ENCODE peak calls at places on chromosome 19, in seven cellular contexts. One of them, this sample, is unnamed.

GRCh38 chr19:35742121-35742724 is at the start of gene IGFLR1:
- DNase-seq in suprapubic skin: no peak
- DNase-seq in gastrocnemius medialis: no peak
- DNase-seq in heart left ventricle: no peak
- DNase-seq in uterus: no peak
- DNase-seq in A549: no peak
- DNase-seq in thyroid gland: no peak
- DNase-seq in this sample: no peak

GRCh38 chr19:17855333-17856152 is 4.2 kb upstream of the RPL18A start:
- DNase-seq in A549: peak; percentile 67
- DNase-seq in suprapubic skin: peak; percentile 93
- DNase-seq in heart left ventricle: peak; percentile 94
- DNase-seq in thyroid gland: peak; percentile 80
- DNase-seq in uterus: peak; percentile 79
- DNase-seq in gastrocnemius medialis: peak; percentile 71
- DNase-seq in this sample: peak; percentile 89

GRCh38 chr19:16628984-16629691 is 1.1 kb upstream of the MED26 start:
- DNase-seq in suprapubic skin: no peak
- DNase-seq in uterus: peak; percentile 59
- DNase-seq in gastrocnemius medialis: peak; percentile 61
- DNase-seq in A549: no peak
- DNase-seq in thyroid gland: peak; percentile 9
- DNase-seq in heart left ventricle: no peak
- DNase-seq in this sample: peak; percentile 62

GRCh38 chr19:1947651-1948209 is 6.8 kb downstream of the CSNK1G2 start:
- DNase-seq in thyroid gland: no peak
- DNase-seq in A549: no peak
- DNase-seq in suprapubic skin: no peak
- DNase-seq in gastrocnemius medialis: no peak
- DNase-seq in heart left ventricle: no peak
- DNase-seq in uterus: no peak
- DNase-seq in this sample: peak; percentile 70

GRCh38 chr19:18776288-18776594 is 14.9 kb downstream of the COMP start:
- DNase-seq in uterus: no peak
- DNase-seq in suprapubic skin: no peak
- DNase-seq in gastrocnemius medialis: no peak
- DNase-seq in heart left ventricle: no peak
- DNase-seq in A549: no peak
- DNase-seq in thyroid gland: no peak
- DNase-seq in this sample: peak; percentile 31

GRCh38 chr19:56958428-56958827 is 117.9 kb upstream of the PEG3 start:
- DNase-seq in A549: no peak
- DNase-seq in uterus: no peak
- DNase-seq in heart left ventricle: no peak
- DNase-seq in gastrocnemius medialis: no peak
- DNase-seq in thyroid gland: no peak
- DNase-seq in suprapubic skin: no peak
- DNase-seq in this sample: peak; percentile 82

GRCh38 chr19:45824041-45824471 is 8.9 kb upstream of the RSPH6A start:
- DNase-seq in suprapubic skin: no peak
- DNase-seq in A549: no peak
- DNase-seq in uterus: no peak
- DNase-seq in gastrocnemius medialis: peak; percentile 40
- DNase-seq in thyroid gland: peak; percentile 21
- DNase-seq in heart left ventricle: peak; percentile 55
- DNase-seq in this sample: peak; percentile 66

GRCh38 chr19:55426042-55426441 is 17.1 kb downstream of the SHISA7 start:
- DNase-seq in heart left ventricle: no peak
- DNase-seq in A549: no peak
- DNase-seq in thyroid gland: no peak
- DNase-seq in suprapubic skin: no peak
- DNase-seq in uterus: no peak
- DNase-seq in gastrocnemius medialis: no peak
- DNase-seq in this sample: no peak

GRCh38 chr19:48635966-48636858 is 967 bp downstream of the DBP start:
- DNase-seq in gastrocnemius medialis: peak; percentile 71
- DNase-seq in heart left ventricle: peak; percentile 72
- DNase-seq in A549: no peak
- DNase-seq in suprapubic skin: no peak
- DNase-seq in uterus: peak; percentile 66
- DNase-seq in thyroid gland: peak; percentile 64
- DNase-seq in this sample: peak; percentile 87

GRCh38 chr19:43780706-43781525 is at the start of gene KCNN4:
- DNase-seq in A549: peak; percentile 84
- DNase-seq in suprapubic skin: no peak
- DNase-seq in thyroid gland: no peak
- DNase-seq in gastrocnemius medialis: no peak
- DNase-seq in heart left ventricle: no peak
- DNase-seq in uterus: no peak
- DNase-seq in this sample: no peak

GRCh38 chr19:40147693-40148347 is 43.4 kb upstream of the MAP3K10 start:
- DNase-seq in thyroid gland: no peak
- DNase-seq in uterus: no peak
- DNase-seq in gastrocnemius medialis: no peak
- DNase-seq in suprapubic skin: no peak
- DNase-seq in A549: peak; percentile 46
- DNase-seq in heart left ventricle: no peak
- DNase-seq in this sample: peak; percentile 55

GRCh38 chr19:10544753-10545251 is 1.1 kb downstream of the ATG4D start:
- DNase-seq in thyroid gland: peak; percentile 29
- DNase-seq in A549: no peak
- DNase-seq in suprapubic skin: no peak
- DNase-seq in heart left ventricle: no peak
- DNase-seq in gastrocnemius medialis: no peak
- DNase-seq in uterus: no peak
- DNase-seq in this sample: peak; percentile 44

GRCh38 chr19:53947624-53948023 is 15.1 kb upstream of the CACNG8 start:
- DNase-seq in gastrocnemius medialis: no peak
- DNase-seq in suprapubic skin: no peak
- DNase-seq in A549: peak; percentile 84
- DNase-seq in uterus: no peak
- DNase-seq in thyroid gland: no peak
- DNase-seq in heart left ventricle: no peak
- DNase-seq in this sample: no peak

GRCh38 chr19:4362871-4363545 is 19.6 kb downstream of the MPND start:
- DNase-seq in heart left ventricle: no peak
- DNase-seq in thyroid gland: no peak
- DNase-seq in A549: peak; percentile 47
- DNase-seq in suprapubic skin: no peak
- DNase-seq in uterus: no peak
- DNase-seq in gastrocnemius medialis: no peak
- DNase-seq in this sample: peak; percentile 43

GRCh38 chr19:36028313-36029041 is 4.2 kb downstream of the CLIP3 start:
- DNase-seq in uterus: no peak
- DNase-seq in A549: no peak
- DNase-seq in gastrocnemius medialis: no peak
- DNase-seq in suprapubic skin: no peak
- DNase-seq in heart left ventricle: no peak
- DNase-seq in thyroid gland: no peak
- DNase-seq in this sample: no peak

GRCh38 chr19:57688011-57688763 is 6.4 kb downstream of the ZNF551 start:
- DNase-seq in A549: no peak
- DNase-seq in gastrocnemius medialis: no peak
- DNase-seq in uterus: no peak
- DNase-seq in heart left ventricle: no peak
- DNase-seq in thyroid gland: no peak
- DNase-seq in suprapubic skin: no peak
- DNase-seq in this sample: no peak

GRCh38 chr19:33054623-33055022 is 10.1 kb downstream of the RHPN2 start:
- DNase-seq in thyroid gland: no peak
- DNase-seq in uterus: no peak
- DNase-seq in suprapubic skin: peak; percentile 91
- DNase-seq in gastrocnemius medialis: no peak
- DNase-seq in A549: peak; percentile 85
- DNase-seq in heart left ventricle: no peak
- DNase-seq in this sample: peak; percentile 59

GRCh38 chr19:44661904-44662303 is 9.4 kb upstream of the CEACAM19 start:
- DNase-seq in gastrocnemius medialis: no peak
- DNase-seq in thyroid gland: no peak
- DNase-seq in A549: no peak
- DNase-seq in uterus: no peak
- DNase-seq in suprapubic skin: no peak
- DNase-seq in heart left ventricle: no peak
- DNase-seq in this sample: no peak

GRCh38 chr19:24032651-24033050 is 54.3 kb upstream of the ZNF254 start:
- DNase-seq in gastrocnemius medialis: no peak
- DNase-seq in A549: no peak
- DNase-seq in thyroid gland: peak; percentile 15
- DNase-seq in uterus: no peak
- DNase-seq in suprapubic skin: no peak
- DNase-seq in heart left ventricle: no peak
- DNase-seq in this sample: no peak

GRCh38 chr19:1273263-1274041 is 1.9 kb upstream of the FAM174C start:
- DNase-seq in thyroid gland: no peak
- DNase-seq in uterus: no peak
- DNase-seq in gastrocnemius medialis: peak; percentile 87
- DNase-seq in A549: no peak
- DNase-seq in suprapubic skin: no peak
- DNase-seq in heart left ventricle: no peak
- DNase-seq in this sample: no peak

GRCh38 chr19:9498183-9498902 is at the start of gene ZNF560:
- DNase-seq in uterus: no peak
- DNase-seq in gastrocnemius medialis: no peak
- DNase-seq in heart left ventricle: peak; percentile 51
- DNase-seq in suprapubic skin: no peak
- DNase-seq in A549: no peak
- DNase-seq in thyroid gland: no peak
- DNase-seq in this sample: no peak

GRCh38 chr19:34298891-34299510 is 44.6 kb downstream of the GARRE1 start:
- DNase-seq in uterus: no peak
- DNase-seq in heart left ventricle: no peak
- DNase-seq in thyroid gland: peak; percentile 18
- DNase-seq in suprapubic skin: no peak
- DNase-seq in gastrocnemius medialis: no peak
- DNase-seq in A549: no peak
- DNase-seq in this sample: no peak

GRCh38 chr19:56253737-56254136 is 18.8 kb upstream of the EDDM13 start:
- DNase-seq in gastrocnemius medialis: no peak
- DNase-seq in heart left ventricle: no peak
- DNase-seq in uterus: no peak
- DNase-seq in suprapubic skin: no peak
- DNase-seq in thyroid gland: no peak
- DNase-seq in A549: peak; percentile 72
- DNase-seq in this sample: no peak

GRCh38 chr19:13557756-13558398 is 51.6 kb upstream of the CACNA1A start:
- DNase-seq in heart left ventricle: no peak
- DNase-seq in gastrocnemius medialis: no peak
- DNase-seq in suprapubic skin: no peak
- DNase-seq in uterus: no peak
- DNase-seq in A549: no peak
- DNase-seq in thyroid gland: no peak
- DNase-seq in this sample: no peak

GRCh38 chr19:13556552-13556951 is 50.3 kb upstream of the CACNA1A start:
- DNase-seq in heart left ventricle: no peak
- DNase-seq in thyroid gland: no peak
- DNase-seq in gastrocnemius medialis: no peak
- DNase-seq in suprapubic skin: no peak
- DNase-seq in A549: no peak
- DNase-seq in uterus: no peak
- DNase-seq in this sample: no peak

DNA sequence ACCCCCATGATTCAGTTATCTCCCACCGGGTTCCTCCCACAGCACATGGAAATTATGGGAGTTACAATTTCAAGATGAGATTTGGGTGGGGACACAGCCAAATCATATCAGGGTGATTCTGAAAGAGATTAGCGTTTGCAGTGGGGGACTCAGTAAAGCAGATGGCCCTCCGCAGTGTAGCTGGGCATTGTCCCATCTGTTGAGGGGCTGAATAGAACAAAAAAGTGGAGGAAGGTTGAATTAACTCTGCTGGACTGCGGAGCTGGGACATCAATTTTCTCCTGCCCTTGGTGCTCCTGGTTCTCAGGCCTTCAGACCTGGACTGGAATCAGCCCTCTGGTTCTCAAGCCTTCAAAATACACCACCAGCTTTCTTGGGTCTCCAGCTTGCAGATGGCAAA is 55.2 kb upstream of the CACNA1A start:
- DNase-seq in thyroid gland: no peak
- DNase-seq in heart left ventricle: no peak
- DNase-seq in suprapubic skin: no peak
- DNase-seq in A549: no peak
- DNase-seq in uterus: no peak
- DNase-seq in gastrocnemius medialis: no peak
- DNase-seq in this sample: no peak
- TF ChIP-seq POLR2A in thyroid gland: no peak
- TF ChIP-seq POLR2A in heart left ventricle: no peak
- TF ChIP-seq POLR2A in suprapubic skin: no peak
- TF ChIP-seq POLR2A in A549: no peak
- TF ChIP-seq POLR2A in uterus: no peak
- TF ChIP-seq POLR2A in gastrocnemius medialis: no peak
- TF ChIP-seq POLR2A in this sample: no peak

DNA sequence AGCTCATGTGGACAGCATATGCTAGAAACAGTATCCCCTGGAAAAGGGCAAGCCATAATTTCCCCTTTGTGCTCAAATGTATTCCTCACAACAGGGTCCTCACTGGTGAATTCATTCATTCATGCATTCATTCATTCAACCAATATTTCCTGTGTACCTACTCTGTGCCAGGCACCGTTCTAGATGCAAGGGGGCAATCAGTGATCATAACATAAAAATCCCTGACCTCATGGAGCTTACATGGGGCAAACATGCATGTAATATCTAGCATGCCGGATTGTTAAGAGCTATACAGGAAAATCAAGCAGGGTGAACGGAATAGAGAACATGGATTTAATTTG is 2.6 kb downstream of the RANBP3 start:
- DNase-seq in gastrocnemius medialis: no peak
- DNase-seq in suprapubic skin: no peak
- DNase-seq in A549: no peak
- DNase-seq in heart left ventricle: no peak
- DNase-seq in uterus: no peak
- DNase-seq in thyroid gland: no peak
- DNase-seq in this sample: no peak
- H3K4me1 ChIP-seq in gastrocnemius medialis: peaks cover 45% of the 10 kb centered on the region
- H3K4me1 ChIP-seq in suprapubic skin: peaks cover 57% of the 10 kb centered on the region
- H3K4me1 ChIP-seq in A549: peaks cover 25% of the 10 kb centered on the region
- H3K4me1 ChIP-seq in heart left ventricle: peaks cover 78% of the 10 kb centered on the region
- H3K4me1 ChIP-seq in uterus: peaks cover 15% of the 10 kb centered on the region
- H3K4me1 ChIP-seq in thyroid gland: peaks cover 45% of the 10 kb centered on the region
- H3K4me1 ChIP-seq in this sample: peaks cover 14% of the 10 kb centered on the region

GRCh38 chr19:38812841-38813320 is at the start of gene LGALS4:
- DNase-seq in gastrocnemius medialis: no peak
- DNase-seq in heart left ventricle: no peak
- DNase-seq in thyroid gland: no peak
- DNase-seq in A549: peak; percentile 44
- DNase-seq in uterus: no peak
- DNase-seq in suprapubic skin: no peak
- DNase-seq in this sample: no peak
- TF ChIP-seq POLR2A in gastrocnemius medialis: no peak
- TF ChIP-seq POLR2A in heart left ventricle: no peak
- TF ChIP-seq POLR2A in thyroid gland: no peak
- TF ChIP-seq POLR2A in A549: no peak
- TF ChIP-seq POLR2A in uterus: no peak
- TF ChIP-seq POLR2A in suprapubic skin: no peak
- TF ChIP-seq POLR2A in this sample: no peak

DNA sequence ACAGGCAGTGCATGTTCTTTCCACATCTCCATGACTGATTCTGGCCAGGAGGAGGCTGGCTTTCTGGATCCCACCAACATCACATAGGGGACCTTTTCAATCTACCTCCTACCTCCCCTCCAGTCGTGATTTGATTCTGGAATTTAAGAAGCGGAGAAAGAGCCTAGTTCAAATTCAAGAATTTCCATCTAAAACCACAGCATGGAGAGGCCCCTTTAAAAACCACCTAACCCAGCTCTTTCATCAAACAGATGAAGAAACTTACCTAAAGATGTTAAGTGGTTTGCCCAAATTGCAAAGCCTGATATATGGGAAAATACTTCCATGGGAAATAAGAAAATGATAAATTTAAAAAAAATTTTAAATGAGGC is 45.6 kb downstream of the RFX2 start:
- DNase-seq in A549: no peak
- DNase-seq in uterus: no peak
- DNase-seq in suprapubic skin: no peak
- DNase-seq in heart left ventricle: no peak
- DNase-seq in thyroid gland: no peak
- DNase-seq in gastrocnemius medialis: no peak
- DNase-seq in this sample: no peak
- H3K4me1 ChIP-seq in A549: peaks cover 60% of the 10 kb centered on the region
- H3K4me1 ChIP-seq in uterus: peaks cover 38% of the 10 kb centered on the region
- H3K4me1 ChIP-seq in suprapubic skin: peaks cover 86% of the 10 kb centered on the region
- H3K4me1 ChIP-seq in heart left ventricle: peaks cover 84% of the 10 kb centered on the region
- H3K4me1 ChIP-seq in thyroid gland: peaks cover 73% of the 10 kb centered on the region
- H3K4me1 ChIP-seq in gastrocnemius medialis: peaks cover 22% of the 10 kb centered on the region
- H3K4me1 ChIP-seq in this sample: peaks cover 10% of the 10 kb centered on the region